ENCODE peak calls at places on chromosomes 7 and 10, in seven cellular contexts. W is suprapubic skin, Z is stomach, T is uterus, N is GM12878, U is IMR-90, K is heart left ventricle. Y is an unnamed sample.

GRCh38 chr10:101228682-101229274 is 485 bp downstream of the LBX1 start:
- DNase-seq in U (no peak), Z (no peak), T (no peak), W (no peak), K (no peak), N (no peak), Y (no peak)

GRCh38 chr7:11373546-11374142 is 400.0 kb downstream of the PHF14 start:
- DNase-seq in U (no peak), K (no peak), W (no peak), N (no peak), Z (no peak), T (no peak), Y (no peak)

GRCh38 chr7:3042861-3043489 is 692 bp downstream of the CARD11 start:
- DNase-seq in T (no peak), W (no peak), K (no peak), U (no peak), N (no peak), Z (no peak), Y (no peak)

GRCh38 chr10:47403401-47404318 is 19.6 kb upstream of the ZNF488 start:
- DNase-seq in W (peak; percentile 51), Z (no peak), K (peak; percentile 18), N (no peak), T (no peak), U (peak; percentile 18), Y (no peak)

GRCh38 chr7:128374041-128374440 is 12.6 kb upstream of the PRRT4 start:
- DNase-seq in W (no peak), T (no peak), Z (no peak), K (no peak), N (no peak), U (no peak), Y (no peak)

GRCh38 chr7:64308019-64308275 is 5.8 kb upstream of the ZNF736 start:
- DNase-seq in W (no peak), T (no peak), N (no peak), K (no peak), Z (no peak), U (no peak), Y (peak; percentile 20)

GRCh38 chr7:128858380-128859231 is 4.0 kb upstream of the ATP6V1F start:
- DNase-seq in W (no peak), U (no peak), Z (no peak), K (no peak), N (no peak), T (peak; percentile 43), Y (no peak)

GRCh38 chr7:12715372-12716133 is 28.1 kb downstream of the ARL4A start:
- DNase-seq in T (peak; percentile 61), Z (peak; percentile 79), W (peak; percentile 88), N (no peak), K (peak; percentile 73), U (peak; percentile 95), Y (no peak)

GRCh38 chr10:100340948-100341847 is 5.8 kb upstream of the SCD start:
- DNase-seq in T (no peak), N (no peak), U (no peak), W (no peak), Z (no peak), K (peak; percentile 29), Y (no peak)

GRCh38 chr7:75772081-75773077 is at the start of gene CCL26:
- DNase-seq in N (no peak), W (peak; percentile 68), Z (peak; percentile 26), U (peak; percentile 79), T (peak; percentile 18), K (no peak), Y (peak; percentile 14)

GRCh38 chr10:60878224-60878623 is 65.8 kb downstream of the RHOBTB1 start:
- DNase-seq in N (no peak), K (no peak), U (no peak), T (no peak), Z (no peak), W (no peak), Y (no peak)

GRCh38 chr7:110157631-110158362 is 933.1 kb upstream of the LRRN3 start:
- DNase-seq in T (no peak), W (no peak), U (peak; percentile 51), K (no peak), N (no peak), Z (no peak), Y (no peak)

GRCh38 chr7:94452257-94452656 is 57.4 kb upstream of the CASD1 start:
- DNase-seq in Z (no peak), W (no peak), K (no peak), T (no peak), N (no peak), U (peak; percentile 5), Y (peak; percentile 19)

GRCh38 chr10:98269435-98269912 is 1.5 kb upstream of the LOXL4 start:
- DNase-seq in K (peak; percentile 86), W (peak; percentile 89), N (no peak), U (peak; percentile 73), T (peak; percentile 80), Z (no peak), Y (peak; percentile 86)

GRCh38 chr10:112689327-112689726 is 242.3 kb downstream of the VTI1A start:
- DNase-seq in N (no peak), K (peak; percentile 27), U (peak; percentile 5), T (peak; percentile 20), Z (no peak), W (no peak), Y (peak; percentile 22)

GRCh38 chr10:124049484-124049883 is 43.9 kb downstream of the CHST15 start:
- DNase-seq in W (no peak), T (no peak), K (no peak), N (no peak), U (no peak), Z (no peak), Y (no peak)

GRCh38 chr10:100969175-100970075 is at the start of gene SEMA4G:
- DNase-seq in Z (peak; percentile 47), N (no peak), U (peak; percentile 12), K (peak; percentile 45), T (peak; percentile 47), W (peak; percentile 71), Y (peak; percentile 44)

GRCh38 chr10:57338823-57339558 is 928.7 kb downstream of the IPMK start:
- DNase-seq in N (peak; percentile 7), U (peak; percentile 41), Z (no peak), T (no peak), K (no peak), W (no peak), Y (peak; percentile 18)

GRCh38 chr7:77940647-77941046 is 142.1 kb downstream of the PHTF2 start:
- DNase-seq in W (no peak), K (no peak), T (no peak), U (peak; percentile 48), Z (no peak), N (no peak), Y (peak; percentile 18)

GRCh38 chr7:33794419-33794818 is 110.9 kb upstream of the BMPER start:
- DNase-seq in N (no peak), U (no peak), W (no peak), K (no peak), T (no peak), Z (no peak), Y (no peak)

GRCh38 chr10:122567056-122567660 is 6.6 kb downstream of the DMBT1 start:
- DNase-seq in T (no peak), N (no peak), W (no peak), U (no peak), Z (peak; percentile 33), K (no peak), Y (peak; percentile 31)

GRCh38 chr10:9010931-9011670 is 956.6 kb downstream of the GATA3 start:
- DNase-seq in T (no peak), N (no peak), W (no peak), Z (no peak), K (no peak), U (no peak), Y (no peak)
- TF ChIP-seq CTCF in T (no peak), N (no peak), W (no peak), Z (no peak), K (no peak), U (no peak), Y (no peak)

DNA sequence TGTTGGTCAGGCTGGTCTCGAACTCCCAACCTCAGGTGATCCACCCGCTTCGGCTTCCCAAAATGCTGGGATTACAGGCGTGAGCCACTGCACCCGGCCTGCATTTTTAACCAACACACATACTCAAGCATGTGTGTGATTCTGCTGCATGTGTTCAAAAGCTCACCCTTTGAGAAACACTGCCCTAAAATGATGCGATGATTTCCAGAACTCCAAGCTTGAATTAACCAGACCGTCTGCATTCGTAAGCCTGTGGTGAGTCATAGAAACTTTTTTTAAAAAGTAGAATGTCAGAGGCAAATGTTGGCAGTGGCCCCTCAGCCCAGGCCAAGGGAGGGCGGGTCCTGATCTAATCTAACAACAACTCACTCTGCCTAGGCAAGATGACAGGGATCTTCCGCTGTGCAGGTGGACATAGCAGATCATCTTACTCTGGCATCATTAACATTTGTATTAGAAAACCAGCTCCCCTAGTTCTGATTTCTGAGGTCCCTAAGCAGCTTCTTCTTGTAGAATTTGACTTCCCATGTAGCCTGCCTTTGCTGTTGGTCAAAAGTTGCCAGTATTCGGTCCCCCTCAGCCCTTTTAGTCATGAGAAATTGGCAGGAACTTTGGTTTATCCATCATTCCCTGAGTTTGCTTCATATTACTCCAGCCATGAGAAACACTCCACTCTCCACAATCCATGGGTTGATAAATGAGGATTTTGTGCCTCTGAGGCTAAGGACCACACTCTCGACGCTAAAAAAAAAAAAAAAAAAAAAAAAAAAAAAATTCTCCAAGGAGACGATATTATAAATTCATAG is 190.4 kb downstream of the SKIDA1 start:
- DNase-seq in K (peak; percentile 66), U (peak; percentile 90), T (peak; percentile 67), W (peak; percentile 85), N (no peak), Z (no peak), Y (peak; percentile 38)
- H3K27ac ChIP-seq in K (no peak overlapping the region), U (peak overlapping the region; percentile 21), T (peak overlapping the region; percentile 60), W (peak overlapping the region; percentile 14), N (no peak overlapping the region), Z (peak overlapping the region; percentile 41), Y (no peak overlapping the region)

GRCh38 chr7:101200862-101201599 is at the start of gene MOGAT3:
- DNase-seq in N (no peak), U (no peak), Z (no peak), K (no peak), T (no peak), W (no peak), Y (no peak)

GRCh38 chr7:101195884-101196283 is 5.0 kb downstream of the MOGAT3 start:
- DNase-seq in T (no peak), Z (no peak), N (no peak), U (no peak), W (no peak), K (no peak), Y (no peak)

GRCh38 chr7:101198476-101198875 is 2.4 kb downstream of the MOGAT3 start:
- DNase-seq in Z (no peak), T (no peak), U (no peak), N (no peak), W (no peak), K (no peak), Y (no peak)

GRCh38 chr7:101200504-101200861 is 353 bp downstream of the MOGAT3 start:
- DNase-seq in N (no peak), U (no peak), W (no peak), Z (no peak), K (no peak), T (no peak), Y (no peak)

GRCh38 chr7:101197991-101198390 is 2.8 kb downstream of the MOGAT3 start:
- DNase-seq in W (no peak), K (no peak), U (no peak), T (no peak), Z (no peak), N (no peak), Y (no peak)
- TF ChIP-seq POLR2A in W (no peak), K (no peak), U (no peak), T (no peak), Z (no peak), N (no peak), Y (no peak)

DNA sequence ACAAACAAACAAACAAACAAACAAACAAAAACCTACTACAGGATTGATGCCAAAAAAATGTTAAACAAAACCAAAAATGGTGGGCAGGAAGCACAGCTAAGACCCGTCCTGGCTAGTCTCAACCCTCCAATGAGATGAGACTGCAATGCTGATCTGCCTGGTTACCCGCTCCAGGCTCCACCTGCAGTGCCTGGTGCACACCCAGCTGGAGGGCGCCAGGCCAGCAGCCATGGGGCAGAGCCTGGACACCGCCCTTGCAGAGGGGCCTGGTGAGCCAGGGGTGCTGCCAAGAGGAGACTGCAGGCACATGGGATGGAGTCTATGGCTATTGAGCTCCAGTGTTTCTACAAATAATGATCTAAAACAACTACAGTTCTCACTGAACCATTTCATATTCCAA is 107.0 kb downstream of the LARP4B start:
- DNase-seq in N (no peak), U (no peak), Z (no peak), K (no peak), W (no peak), T (no peak), Y (no peak)
- TF ChIP-seq CTCF in N (no peak), U (no peak), Z (no peak), K (no peak), W (no peak), T (no peak), Y (no peak)